ENCODE peak calls at places on chromosome 12, in four cellular contexts. One of them, this sample, is unnamed.

GRCh38 chr12:46267618-46268348 is 1.1 kb downstream of the SLC38A1 start:
- DNase-seq in A549: peak
- DNase-seq in esophagus squamous epithelium: no peak
- DNase-seq in HCT116: no peak
- DNase-seq in this sample: no peak

GRCh38 chr12:32198555-32198954 is 91.9 kb downstream of the BICD1 start:
- DNase-seq in esophagus squamous epithelium: no peak
- DNase-seq in HCT116: peak
- DNase-seq in A549: no peak
- DNase-seq in this sample: no peak

GRCh38 chr12:88958961-88959360 is 378.7 kb upstream of the KITLG start:
- DNase-seq in HCT116: no peak
- DNase-seq in A549: no peak
- DNase-seq in esophagus squamous epithelium: no peak
- DNase-seq in this sample: no peak

GRCh38 chr12:879641-880040 is 69.9 kb downstream of the RAD52 start:
- DNase-seq in HCT116: no peak
- DNase-seq in A549: no peak
- DNase-seq in esophagus squamous epithelium: no peak
- DNase-seq in this sample: no peak

GRCh38 chr12:57766464-57767311 is at the start of gene CYP27B1:
- DNase-seq in esophagus squamous epithelium: no peak
- DNase-seq in HCT116: no peak
- DNase-seq in A549: peak
- DNase-seq in this sample: no peak

GRCh38 chr12:131231194-131231980 is 277.7 kb downstream of the ADGRD1 start:
- DNase-seq in esophagus squamous epithelium: no peak
- DNase-seq in HCT116: no peak
- DNase-seq in A549: no peak
- DNase-seq in this sample: no peak

GRCh38 chr12:94590428-94590827 is 59.9 kb downstream of the TMCC3 start:
- DNase-seq in HCT116: no peak
- DNase-seq in esophagus squamous epithelium: no peak
- DNase-seq in A549: no peak
- DNase-seq in this sample: no peak

GRCh38 chr12:42730286-42730685 is 140.7 kb upstream of the PRICKLE1 start:
- DNase-seq in HCT116: no peak
- DNase-seq in A549: no peak
- DNase-seq in esophagus squamous epithelium: no peak
- DNase-seq in this sample: no peak

GRCh38 chr12:116539905-116540482 is 19.2 kb upstream of the MAP1LC3B2 start:
- DNase-seq in A549: no peak
- DNase-seq in esophagus squamous epithelium: no peak
- DNase-seq in HCT116: no peak
- DNase-seq in this sample: peak

GRCh38 chr12:107053709-107054108 is 39.6 kb downstream of the CRY1 start:
- DNase-seq in esophagus squamous epithelium: no peak
- DNase-seq in HCT116: no peak
- DNase-seq in A549: no peak
- DNase-seq in this sample: no peak

DNA sequence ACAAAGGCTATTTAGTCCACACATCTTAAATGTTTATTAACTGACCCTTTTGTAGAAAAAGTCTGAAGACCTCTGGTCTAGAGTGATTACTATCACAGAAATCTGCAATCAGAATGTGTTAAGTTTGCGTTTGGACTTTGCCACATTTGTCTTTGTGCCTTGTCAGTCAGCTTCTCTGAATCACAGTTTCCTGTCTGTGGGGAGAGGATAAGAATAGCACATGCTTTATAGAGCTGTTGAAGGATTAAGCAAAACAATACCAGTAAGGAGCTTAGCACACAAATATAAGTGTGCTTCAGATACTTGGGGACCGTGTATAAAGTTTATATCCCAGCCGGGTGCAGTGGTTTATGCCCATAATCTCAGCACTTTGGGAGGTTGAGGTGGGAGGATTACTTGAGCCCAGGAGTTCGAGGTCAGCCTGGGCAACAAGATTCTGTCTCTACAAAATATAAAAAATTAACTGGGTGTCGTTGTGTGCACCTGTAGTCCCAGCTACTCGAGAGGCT is 63.0 kb upstream of the BTG1 start:
- DNase-seq in HCT116: no peak
- DNase-seq in esophagus squamous epithelium: no peak
- DNase-seq in A549: peak
- DNase-seq in this sample: no peak
- H3K27ac ChIP-seq in HCT116: no peak
- H3K27ac ChIP-seq in esophagus squamous epithelium: peak
- H3K27ac ChIP-seq in A549: peak
- H3K27ac ChIP-seq in this sample: peak

DNA sequence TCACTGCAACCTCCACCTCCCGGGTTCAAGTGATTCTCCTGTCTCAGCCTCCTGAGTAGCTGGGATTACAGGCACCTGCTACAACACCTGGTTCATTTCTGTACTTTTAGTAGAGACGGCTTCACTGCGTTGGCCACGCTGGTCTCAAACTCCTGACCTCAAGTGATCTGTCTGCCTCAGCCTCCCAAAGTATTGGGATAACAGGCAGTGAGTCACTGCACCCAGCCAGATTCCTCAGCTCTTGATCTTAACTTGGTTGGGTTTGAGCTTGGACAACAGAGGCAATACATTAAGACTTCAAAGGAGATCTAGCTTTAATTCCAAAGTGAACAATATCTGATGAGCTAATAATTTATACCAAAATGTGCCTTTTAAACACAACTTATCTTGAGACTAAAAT is 5.6 kb downstream of the DAZAP2 start:
- DNase-seq in HCT116: no peak
- DNase-seq in esophagus squamous epithelium: no peak
- DNase-seq in A549: no peak
- DNase-seq in this sample: no peak
- TF ChIP-seq POLR2A in HCT116: no peak
- TF ChIP-seq POLR2A in esophagus squamous epithelium: no peak
- TF ChIP-seq POLR2A in A549: no peak
- TF ChIP-seq POLR2A in this sample: no peak

GRCh38 chr12:26121841-26122680 is 2.8 kb downstream of the BHLHE41 start:
- DNase-seq in HCT116: no peak
- DNase-seq in A549: no peak
- DNase-seq in esophagus squamous epithelium: no peak
- DNase-seq in this sample: no peak
- H3K27ac ChIP-seq in HCT116: no peak
- H3K27ac ChIP-seq in A549: peak
- H3K27ac ChIP-seq in esophagus squamous epithelium: peak
- H3K27ac ChIP-seq in this sample: peak

DNA sequence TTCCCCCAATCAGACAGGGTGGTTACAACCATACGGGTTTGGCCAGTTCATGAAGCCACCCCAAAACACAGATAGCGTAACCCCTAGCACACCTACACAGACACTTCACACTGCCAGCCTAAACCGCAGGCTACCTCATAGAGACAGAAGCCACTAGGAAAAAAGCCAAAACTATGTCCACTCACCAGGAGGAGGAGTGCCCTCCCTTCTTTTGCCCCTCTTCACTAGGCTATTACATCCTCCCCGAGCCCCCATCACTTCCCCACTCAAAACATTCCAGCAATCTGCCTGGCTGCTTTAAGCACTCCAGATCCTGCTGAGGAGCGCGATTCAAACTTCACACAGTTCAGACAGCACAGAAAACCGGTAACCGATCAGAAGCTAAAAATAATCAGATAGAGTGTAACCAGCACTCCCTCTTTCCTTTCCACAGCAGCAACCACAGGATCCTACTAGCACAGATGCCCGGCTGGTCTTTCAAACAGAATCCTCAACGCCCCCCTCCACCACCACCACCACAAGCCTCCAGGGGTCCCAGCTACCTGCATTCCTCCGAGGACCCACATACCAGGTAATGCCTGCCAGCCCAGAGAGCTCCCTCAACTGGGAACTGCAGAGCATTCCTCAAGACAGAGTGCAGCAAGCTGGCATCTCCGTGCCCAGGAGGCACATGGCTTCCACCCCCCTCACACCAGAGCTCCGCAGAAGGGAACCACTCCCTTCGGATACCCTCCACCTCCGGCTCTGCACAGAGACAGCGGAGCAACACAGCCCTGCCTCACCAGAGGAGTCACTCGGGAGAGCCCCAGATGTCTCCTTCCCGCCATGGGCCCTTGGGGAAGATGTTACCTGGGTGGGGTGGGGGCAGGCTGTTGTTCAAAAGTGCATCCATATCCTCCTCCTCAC is 1.5 kb downstream of the CHD4 start:
- DNase-seq in esophagus squamous epithelium: no peak
- DNase-seq in HCT116: no peak
- DNase-seq in A549: no peak
- DNase-seq in this sample: peak
- TF ChIP-seq POLR2A in esophagus squamous epithelium: no peak
- TF ChIP-seq POLR2A in HCT116: no peak
- TF ChIP-seq POLR2A in A549: no peak
- TF ChIP-seq POLR2A in this sample: no peak

GRCh38 chr12:75996907-75997447 is 34.6 kb downstream of the PHLDA1 start:
- DNase-seq in HCT116: no peak
- DNase-seq in esophagus squamous epithelium: no peak
- DNase-seq in A549: no peak
- DNase-seq in this sample: no peak

GRCh38 chr12:75991753-75992152 is 39.8 kb downstream of the PHLDA1 start:
- DNase-seq in A549: no peak
- DNase-seq in esophagus squamous epithelium: no peak
- DNase-seq in HCT116: no peak
- DNase-seq in this sample: no peak

GRCh38 chr12:75995691-75996090 is 35.9 kb downstream of the PHLDA1 start:
- DNase-seq in esophagus squamous epithelium: no peak
- DNase-seq in HCT116: no peak
- DNase-seq in A549: no peak
- DNase-seq in this sample: no peak

GRCh38 chr12:75997658-75998057 is 33.9 kb downstream of the PHLDA1 start:
- DNase-seq in HCT116: no peak
- DNase-seq in esophagus squamous epithelium: no peak
- DNase-seq in A549: no peak
- DNase-seq in this sample: no peak

GRCh38 chr12:75994069-75994740 is 37.4 kb downstream of the PHLDA1 start:
- DNase-seq in A549: no peak
- DNase-seq in esophagus squamous epithelium: no peak
- DNase-seq in HCT116: no peak
- DNase-seq in this sample: no peak
- H3K27ac ChIP-seq in A549: peak
- H3K27ac ChIP-seq in esophagus squamous epithelium: no peak
- H3K27ac ChIP-seq in HCT116: peak
- H3K27ac ChIP-seq in this sample: no peak

DNA sequence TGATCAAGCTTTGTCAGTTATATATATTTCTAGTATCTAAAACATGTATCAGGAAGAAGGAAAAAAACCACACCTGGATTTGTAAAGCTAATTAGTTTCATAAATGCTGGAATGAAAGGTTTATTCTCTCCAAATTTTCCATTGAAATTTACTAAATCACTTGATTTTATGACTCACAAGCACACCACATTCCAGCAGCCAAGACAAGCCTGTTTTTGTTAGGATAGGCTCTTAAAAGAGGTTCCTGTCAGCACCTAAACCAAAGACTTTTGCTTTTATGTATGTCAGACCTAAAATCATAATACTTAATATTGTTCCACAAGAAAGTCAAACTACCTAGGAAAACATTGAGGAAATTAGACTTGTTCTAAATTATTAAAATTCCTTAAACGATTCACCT is 85.3 kb upstream of the PAWR start:
- DNase-seq in esophagus squamous epithelium: no peak
- DNase-seq in A549: no peak
- DNase-seq in HCT116: no peak
- DNase-seq in this sample: peak
- TF ChIP-seq POLR2A in esophagus squamous epithelium: no peak
- TF ChIP-seq POLR2A in A549: no peak
- TF ChIP-seq POLR2A in HCT116: no peak
- TF ChIP-seq POLR2A in this sample: no peak

DNA sequence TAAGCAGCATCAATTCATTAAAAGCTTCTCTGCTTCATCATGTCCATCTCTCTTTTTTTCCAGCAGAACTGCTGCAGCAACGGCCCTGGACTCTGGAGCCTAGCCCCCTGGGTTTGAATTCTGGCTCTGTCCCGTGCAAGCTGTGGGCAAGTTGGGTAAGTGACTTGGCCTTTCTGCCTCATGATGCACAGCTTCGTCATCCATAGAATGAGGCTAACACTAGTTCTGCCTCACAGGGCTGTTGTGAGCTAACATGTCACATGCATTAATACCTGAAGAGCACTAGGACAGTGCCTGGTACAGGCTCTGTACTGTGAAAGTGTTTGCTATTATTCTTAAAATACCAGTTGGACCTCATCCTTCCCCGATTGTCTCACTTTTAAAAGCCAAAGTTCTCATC is 4.2 kb downstream of the KRT82 start:
- DNase-seq in A549: no peak
- DNase-seq in HCT116: no peak
- DNase-seq in esophagus squamous epithelium: no peak
- DNase-seq in this sample: no peak
- H3K27ac ChIP-seq in A549: no peak
- H3K27ac ChIP-seq in HCT116: no peak
- H3K27ac ChIP-seq in esophagus squamous epithelium: no peak
- H3K27ac ChIP-seq in this sample: no peak

GRCh38 chr12:95633671-95634465 is 82.6 kb upstream of the USP44 start:
- DNase-seq in esophagus squamous epithelium: no peak
- DNase-seq in HCT116: no peak
- DNase-seq in A549: no peak
- DNase-seq in this sample: peak

GRCh38 chr12:95633049-95633545 is 81.8 kb upstream of the USP44 start:
- DNase-seq in esophagus squamous epithelium: no peak
- DNase-seq in HCT116: peak
- DNase-seq in A549: peak
- DNase-seq in this sample: peak

GRCh38 chr12:95637471-95638155 is 86.3 kb upstream of the USP44 start:
- DNase-seq in esophagus squamous epithelium: no peak
- DNase-seq in A549: peak
- DNase-seq in HCT116: no peak
- DNase-seq in this sample: no peak

GRCh38 chr12:95637010-95637409 is 85.7 kb upstream of the USP44 start:
- DNase-seq in HCT116: no peak
- DNase-seq in esophagus squamous epithelium: no peak
- DNase-seq in A549: no peak
- DNase-seq in this sample: no peak

GRCh38 chr12:95634622-95635621 is 83.6 kb upstream of the USP44 start:
- DNase-seq in A549: peak
- DNase-seq in HCT116: no peak
- DNase-seq in esophagus squamous epithelium: no peak
- DNase-seq in this sample: no peak
- TF ChIP-seq POLR2A in A549: no peak
- TF ChIP-seq POLR2A in HCT116: no peak
- TF ChIP-seq POLR2A in esophagus squamous epithelium: no peak
- TF ChIP-seq POLR2A in this sample: no peak

GRCh38 chr12:18264581-18265075 is 3.3 kb downstream of the PIK3C2G start:
- DNase-seq in A549: no peak
- DNase-seq in esophagus squamous epithelium: no peak
- DNase-seq in HCT116: no peak
- DNase-seq in this sample: no peak
- H3K27ac ChIP-seq in A549: no peak
- H3K27ac ChIP-seq in esophagus squamous epithelium: peak
- H3K27ac ChIP-seq in HCT116: no peak
- H3K27ac ChIP-seq in this sample: no peak

This sample was measured in adrenal gland.